ENCODE peak calls at places on chromosome 20, in six cellular contexts. S is esophagus squamous epithelium, D is A549, U is body of pancreas, G is suprapubic skin, E is upper lobe of left lung. H is an unnamed sample. For H3K4me1, the result is how much of the 10 kb centered on the place peaks cover.

GRCh38 chr20:45308078-45308778 is at the start of gene MATN4:
- DNase-seq in D (no peak), U (peak), E (peak), S (no peak), G (no peak), H (no peak)

GRCh38 chr20:32354592-32355416 is 3.3 kb upstream of the ASXL1 start:
- DNase-seq in G (no peak), E (no peak), S (no peak), D (peak), U (no peak), H (no peak)

GRCh38 chr20:7744411-7744810 is 195.8 kb downstream of the HAO1 start:
- DNase-seq in G (no peak), U (no peak), E (no peak), D (no peak), S (no peak), H (no peak)

GRCh38 chr20:62316331-62317166 is 13.8 kb downstream of the ADRM1 start:
- DNase-seq in E (peak), U (no peak), S (no peak), G (no peak), D (no peak), H (no peak)

GRCh38 chr20:44728835-44729342 is 13.7 kb downstream of the CCN5 start:
- DNase-seq in E (no peak), U (peak), S (no peak), D (peak), G (no peak), H (no peak)

GRCh38 chr20:63172726-63173125 is 43.2 kb downstream of the YTHDF1 start:
- DNase-seq in G (no peak), S (no peak), E (peak), D (no peak), U (no peak), H (no peak)

GRCh38 chr20:41006936-41007871 is 21.4 kb upstream of the TOP1 start:
- DNase-seq in S (no peak), G (peak), D (no peak), E (no peak), U (no peak), H (no peak)

GRCh38 chr20:44129996-44130718 is 56.8 kb downstream of the JPH2 start:
- DNase-seq in E (no peak), U (no peak), G (no peak), D (no peak), S (no peak), H (no peak)

GRCh38 chr20:44572551-44573500 is 9.6 kb upstream of the PKIG start:
- DNase-seq in E (no peak), S (no peak), D (no peak), G (no peak), U (no peak), H (no peak)

GRCh38 chr20:17610566-17611289 is 40.9 kb downstream of the DSTN start:
- DNase-seq in S (no peak), U (peak), E (peak), G (no peak), D (no peak), H (peak)

DNA sequence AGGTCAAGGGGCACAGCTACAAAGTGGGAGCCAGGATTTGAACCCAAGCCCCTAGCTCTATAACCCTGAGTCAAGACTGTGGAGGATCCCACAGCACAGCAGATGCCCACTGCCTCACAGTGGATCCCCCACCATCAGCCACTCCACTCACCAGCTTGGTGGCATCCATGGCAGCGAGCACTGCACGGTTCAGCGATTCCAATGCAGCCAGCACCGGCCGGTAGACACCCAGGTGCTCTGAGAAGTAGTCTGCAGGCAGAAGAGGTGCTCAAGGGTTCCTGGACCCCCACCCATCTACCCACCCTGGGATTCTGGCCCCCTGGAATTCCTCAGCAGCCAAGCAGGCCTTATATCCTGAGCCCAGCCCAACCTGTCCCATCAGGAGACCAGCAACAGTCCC is 2.5 kb downstream of the ACTL10 start:
- DNase-seq in S (no peak), E (no peak), G (no peak), D (no peak), U (no peak), H (no peak)
- H3K4me1 ChIP-seq in S (under half), E (half or more), G (half or more), D (under half), U (half or more), H (under half)

DNA sequence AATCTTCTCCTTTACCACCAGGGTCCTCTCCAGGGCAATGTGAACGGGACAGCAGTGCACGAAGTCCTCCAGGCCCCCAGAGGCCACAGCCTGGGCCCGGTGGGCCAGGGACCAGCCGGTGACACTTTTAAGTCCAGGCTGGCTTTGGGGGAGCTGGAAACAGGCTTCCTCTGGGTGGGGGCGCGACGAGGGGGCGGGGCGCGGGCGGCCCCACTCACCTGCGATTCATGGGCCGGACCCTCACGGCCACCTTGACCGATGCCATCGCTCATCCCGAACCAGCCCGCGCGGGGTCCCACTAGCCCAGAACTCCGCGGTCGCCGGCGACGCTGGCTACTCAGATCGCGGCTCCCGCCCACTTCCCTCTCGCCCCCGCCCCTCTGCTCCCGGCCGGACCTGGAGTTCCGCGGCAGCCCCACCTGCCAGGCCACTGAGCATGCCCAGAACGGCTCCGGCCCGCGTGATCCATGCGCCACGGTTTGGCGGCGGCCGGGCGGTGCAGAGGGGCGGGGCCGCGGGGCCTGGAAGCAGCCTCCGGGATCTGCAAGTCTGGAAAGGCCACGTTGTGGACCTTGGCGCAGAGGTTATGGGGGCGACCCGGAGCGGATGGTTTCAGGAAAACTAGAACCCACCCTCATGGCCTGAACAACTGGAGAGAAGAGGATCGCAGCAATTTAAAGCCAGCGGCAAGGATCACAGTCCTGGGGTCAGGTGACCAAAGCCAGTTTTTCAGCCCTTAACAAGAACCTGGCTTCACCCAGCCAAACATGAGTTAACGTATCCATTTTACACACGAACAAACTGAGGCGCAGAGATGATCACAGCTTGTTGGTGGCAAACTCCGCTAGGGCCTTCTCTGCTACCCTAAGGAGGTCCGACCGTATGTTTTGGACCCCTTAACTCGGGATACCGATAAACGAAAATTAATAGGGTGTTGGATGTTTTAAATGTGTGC is at the start of gene KIF16B:
- DNase-seq in E (peak), D (peak), S (peak), G (peak), U (peak), H (peak)
- TF ChIP-seq POLR2A in E (no peak), D (peak), S (no peak), G (no peak), U (peak), H (peak)

DNA sequence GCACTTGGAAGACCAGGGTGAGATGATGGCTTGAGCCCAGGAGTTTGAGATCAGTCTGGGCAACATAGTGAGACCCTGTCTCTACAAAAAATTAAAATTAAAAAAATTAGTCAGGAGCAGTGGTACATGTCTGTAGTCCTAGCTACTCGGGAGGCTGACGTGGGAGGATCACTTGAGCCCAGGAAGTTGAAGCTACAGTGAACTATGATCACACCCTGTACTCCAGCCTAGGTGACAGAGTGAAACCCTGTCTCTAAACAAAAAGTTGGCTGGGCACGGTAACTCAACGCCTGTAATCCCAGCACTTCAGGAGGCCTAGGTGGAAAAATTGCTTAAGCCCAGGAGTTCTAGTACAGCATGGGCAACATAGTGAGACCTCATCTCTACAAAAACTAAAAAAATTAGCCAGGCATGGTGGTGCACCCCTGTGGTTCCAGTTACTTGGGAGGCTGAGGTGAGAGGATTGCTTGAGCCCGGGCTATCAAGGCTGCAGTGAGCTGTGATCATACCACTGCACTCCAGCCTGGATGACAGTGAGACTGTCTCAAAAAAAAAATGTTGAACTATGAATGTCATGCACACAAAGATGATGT is 60.8 kb upstream of the MYL9 start:
- DNase-seq in E (no peak), G (no peak), S (no peak), U (no peak), D (no peak), H (no peak)
- H3K4me1 ChIP-seq in E (under half), G (half or more), S (under half), U (half or more), D (under half), H (under half)

DNA sequence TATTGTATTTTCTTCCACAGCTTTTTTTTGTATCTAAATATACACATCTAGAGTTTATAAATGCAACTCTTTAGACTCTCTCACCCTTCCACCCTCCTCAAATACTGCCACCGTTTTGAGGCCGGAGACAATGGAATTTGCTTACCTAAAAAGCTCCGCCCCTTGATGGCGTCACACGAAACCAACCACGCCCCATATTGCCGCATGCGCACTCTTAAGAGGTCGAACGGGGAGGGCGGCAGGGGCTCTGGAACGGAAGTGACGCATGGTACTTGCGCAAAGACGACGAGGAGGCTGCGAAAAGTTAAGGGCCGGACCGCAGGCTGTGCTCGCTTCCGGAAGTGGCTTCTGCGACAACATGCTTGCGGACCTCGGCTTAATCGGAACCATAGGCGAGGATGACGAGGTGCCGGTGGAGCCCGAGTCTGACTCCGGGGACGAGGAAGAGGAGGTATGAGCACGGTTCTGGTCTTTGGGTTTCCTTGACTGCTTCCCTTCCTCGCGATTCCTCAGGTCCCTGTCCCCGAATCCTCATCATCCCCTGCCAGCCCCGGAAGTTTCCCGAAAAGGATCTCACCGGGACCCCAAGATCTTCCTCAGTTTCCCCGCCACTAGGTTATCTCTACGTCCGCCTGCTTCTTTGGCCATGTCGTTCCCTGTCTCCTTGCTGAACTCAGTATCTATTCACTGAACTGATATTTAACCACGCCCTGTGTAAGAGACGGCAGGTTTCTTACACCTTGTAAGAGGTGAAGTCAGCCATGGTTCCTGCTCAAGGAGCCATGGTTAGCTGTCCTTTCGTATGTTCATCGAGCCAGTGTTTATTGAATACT is at the start of gene DDX27:
- DNase-seq in E (peak), G (peak), D (peak), S (peak), U (peak), H (peak)
- TF ChIP-seq POLR2A in E (peak), G (peak), D (peak), S (no peak), U (peak), H (peak)

DNA sequence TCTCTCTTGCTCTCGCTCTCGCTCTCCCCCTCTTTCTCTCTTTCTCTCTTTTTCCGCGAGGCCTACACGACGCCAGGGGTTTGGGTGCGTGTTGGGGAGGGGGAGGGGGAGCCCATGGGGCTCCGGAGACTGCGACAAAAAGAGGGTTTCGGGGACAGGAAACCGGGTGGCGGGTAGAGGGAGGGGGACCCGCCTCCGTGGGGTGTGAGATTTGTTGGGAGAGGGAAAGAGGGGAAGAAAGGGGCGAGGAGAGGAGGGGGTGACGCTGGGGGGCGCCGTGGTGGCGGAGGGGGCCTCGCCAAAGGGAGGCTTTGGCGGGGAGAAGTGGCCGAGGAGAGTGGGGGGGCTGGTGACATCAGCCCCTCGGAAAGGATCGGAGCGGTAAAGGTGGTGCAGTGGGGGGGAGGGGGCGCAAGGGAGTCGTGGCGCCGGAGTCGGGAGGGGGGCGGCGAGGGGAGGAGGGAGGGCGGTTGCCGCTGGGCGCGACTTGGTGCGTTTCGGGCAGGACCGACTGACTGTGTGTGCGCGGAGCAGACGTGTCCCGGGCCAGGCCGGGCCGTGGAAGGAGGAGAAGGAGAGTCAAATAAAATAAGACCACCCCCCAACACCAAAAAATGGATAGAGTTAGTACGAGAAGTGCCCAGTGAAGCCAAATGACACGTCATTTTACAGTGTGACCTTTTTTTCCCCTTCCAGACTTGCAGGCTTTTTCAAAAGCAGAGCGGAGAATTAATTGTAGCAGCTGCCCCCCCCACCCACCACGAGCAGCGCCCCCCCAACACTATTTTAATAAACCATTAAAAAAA is 39.8 kb downstream of the GNAS start:
- DNase-seq in E (peak), G (peak), S (peak), D (peak), U (peak), H (peak)
- H3K4me1 ChIP-seq in E (under half), G (half or more), S (under half), D (under half), U (under half), H (under half)

GRCh38 chr20:38804682-38805501 is 605 bp upstream of the PPP1R16B start:
- DNase-seq in G (no peak), E (peak), U (no peak), S (no peak), D (no peak), H (no peak)

GRCh38 chr20:38806855-38807655 is 1.6 kb downstream of the PPP1R16B start:
- DNase-seq in D (no peak), G (no peak), S (no peak), E (peak), U (no peak), H (no peak)

GRCh38 chr20:38805958-38806854 is 709 bp downstream of the PPP1R16B start:
- DNase-seq in G (no peak), E (peak), D (no peak), S (no peak), U (no peak), H (no peak)

GRCh38 chr20:38804243-38804642 is 1.3 kb upstream of the PPP1R16B start:
- DNase-seq in D (no peak), U (no peak), E (no peak), S (no peak), G (no peak), H (no peak)

GRCh38 chr20:38805502-38805957 is at the start of gene PPP1R16B:
- DNase-seq in S (no peak), G (no peak), E (peak), U (peak), D (peak), H (no peak)
- TF ChIP-seq POLR2A in S (no peak), G (peak), E (peak), U (peak), D (no peak), H (no peak)

GRCh38 chr20:37408202-37408929 is 62.4 kb downstream of the SRC start:
- DNase-seq in S (no peak), G (no peak), D (no peak), E (no peak), U (no peak), H (no peak)

GRCh38 chr20:37407117-37407566 is 61.2 kb downstream of the SRC start:
- DNase-seq in U (no peak), S (no peak), D (no peak), E (no peak), G (no peak), H (no peak)

GRCh38 chr20:37406010-37406998 is 60.4 kb downstream of the SRC start:
- DNase-seq in G (no peak), S (no peak), D (peak), E (peak), U (peak), H (no peak)

GRCh38 chr20:37408930-37409210 is 62.9 kb downstream of the SRC start:
- DNase-seq in S (no peak), E (no peak), U (no peak), D (no peak), G (no peak), H (no peak)

DNA sequence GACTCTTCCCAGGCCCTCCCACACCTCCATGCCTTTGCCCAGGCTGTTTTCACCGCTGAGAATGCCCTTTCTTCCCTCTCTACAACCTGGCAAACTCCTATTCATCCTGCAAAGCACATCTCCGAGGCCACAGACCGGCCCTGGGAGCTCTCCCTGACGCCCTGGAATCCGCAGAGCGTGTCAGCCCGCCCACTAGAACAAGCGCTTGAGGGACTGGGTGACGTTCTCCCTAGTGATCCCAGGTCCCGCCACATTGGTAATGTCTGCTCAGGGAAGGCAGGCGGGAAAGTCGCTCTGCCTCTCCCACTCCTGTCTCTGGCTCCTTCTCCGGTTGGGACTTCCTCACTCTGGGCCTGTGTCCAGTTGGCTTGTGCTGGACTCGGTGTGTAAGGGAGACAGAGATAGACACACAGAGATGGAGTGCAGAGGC is 61.6 kb downstream of the SRC start:
- DNase-seq in E (no peak), D (no peak), S (no peak), U (peak), G (no peak), H (no peak)
- H3K4me1 ChIP-seq in E (under half), D (under half), S (under half), U (under half), G (under half), H (under half)